ENCODE peak calls at places on chromosomes 11 and 22, in ten cellular contexts. E, V, X, H, J, L, C, U, O and W are unnamed samples.

GRCh38 chr11:101453682-101454081 is 130.1 kb downstream of the TRPC6 start:
- DNase-seq in E (no peak), V (no peak), X (peak; percentile 58), H (peak; percentile 70), J (no peak), L (peak; percentile 73), C (no peak), U (no peak), O (no peak), W (no peak)

GRCh38 chr11:74696488-74696887 is 34.7 kb downstream of the CHRDL2 start:
- DNase-seq in E (peak; percentile 35), V (no peak), X (no peak), H (no peak), J (no peak), L (no peak), C (no peak), U (no peak), O (no peak), W (no peak)

GRCh38 chr11:76910620-76911414 is 50.1 kb downstream of the ACER3 start:
- DNase-seq in E (peak; percentile 11), V (peak; percentile 39), X (peak; percentile 56), H (no peak), J (peak; percentile 19), L (no peak), C (no peak), U (no peak), O (no peak), W (no peak)

GRCh38 chr11:1153951-1154487 is 3.7 kb upstream of the MUC5AC start:
- DNase-seq in E (peak; percentile 89), V (peak; percentile 91), X (peak; percentile 97), H (no peak), J (peak; percentile 17), L (peak; percentile 97), C (peak; percentile 36), U (peak; percentile 13), O (peak; percentile 38), W (peak; percentile 69)

GRCh38 chr11:69014084-69014935 is 1.3 kb upstream of the MRGPRF start:
- DNase-seq in E (peak; percentile 34), V (no peak), X (no peak), H (no peak), J (peak; percentile 57), L (peak; percentile 82), C (peak; percentile 38), U (no peak), O (no peak), W (no peak)

GRCh38 chr11:93085097-93085496 is 112.7 kb downstream of the SLC36A4 start:
- DNase-seq in E (peak; percentile 16), V (no peak), X (peak; percentile 90), H (no peak), J (no peak), L (peak; percentile 44), C (no peak), U (no peak), O (no peak), W (no peak)

GRCh38 chr11:2864890-2865289 is 20.7 kb downstream of the CDKN1C start:
- DNase-seq in E (no peak), V (no peak), X (no peak), H (no peak), J (no peak), L (no peak), C (no peak), U (no peak), O (no peak), W (no peak)

GRCh38 chr11:131392528-131393255 is 22.3 kb downstream of the NTM start:
- DNase-seq in E (no peak), V (no peak), X (no peak), H (peak; percentile 4), J (peak; percentile 22), L (no peak), C (no peak), U (no peak), O (no peak), W (no peak)

DNA sequence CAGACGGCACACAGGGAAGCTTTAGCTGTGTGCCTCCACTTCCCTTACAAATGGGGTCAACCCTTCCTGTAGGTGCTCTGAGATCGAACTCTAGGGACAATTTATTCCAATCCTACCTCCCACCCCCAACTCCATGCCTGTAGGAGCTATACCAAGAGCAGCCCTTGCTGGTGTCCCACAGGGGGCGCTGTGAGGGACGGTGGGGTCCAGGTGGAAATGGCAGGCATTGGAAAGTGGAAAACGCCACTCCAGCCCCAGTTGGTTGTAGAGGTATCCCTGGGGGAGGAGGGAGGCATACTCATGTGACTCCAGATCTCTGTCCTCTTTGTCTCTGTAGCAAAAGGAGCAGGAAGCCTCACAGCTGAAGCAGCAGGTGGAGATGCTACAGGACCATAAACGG is 161.3 kb downstream of the MYO18B start:
- DNase-seq in E (no peak), V (no peak), X (no peak), H (no peak), J (no peak), L (no peak), C (peak; percentile 14), U (no peak), O (no peak), W (no peak)
- TF ChIP-seq CTCF in E (no peak), V (no peak), X (no peak), H (no peak), J (no peak), L (no peak), C (peak; percentile 24), U (peak; percentile 1), O (peak; percentile 32), W (no peak)

DNA sequence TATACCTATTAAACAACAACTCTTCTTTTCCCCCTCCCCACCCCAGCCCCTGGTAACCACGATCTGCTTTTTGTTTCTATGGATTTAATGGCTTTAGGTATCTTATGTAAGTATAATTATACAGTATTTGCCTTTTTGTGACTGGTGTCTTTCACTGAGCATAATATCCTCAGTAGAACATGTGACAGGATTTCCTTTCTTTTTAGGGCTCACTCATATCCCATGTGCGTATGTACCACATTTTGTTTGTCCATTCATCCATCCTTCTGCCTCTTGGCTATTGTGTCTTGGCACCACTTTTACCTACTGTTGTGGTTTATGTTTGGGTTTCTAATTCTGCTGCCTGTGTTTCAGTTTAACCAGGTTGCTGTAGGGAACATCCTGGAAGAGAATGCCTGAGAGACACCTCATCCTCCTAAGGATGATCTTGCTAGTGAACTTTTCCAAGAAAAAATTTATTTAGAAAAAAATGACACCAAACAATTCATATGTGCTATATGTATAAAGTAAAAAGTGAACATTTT is 77.6 kb upstream of the SESN3 start:
- DNase-seq in E (no peak), V (no peak), X (no peak), H (peak; percentile 49), J (no peak), L (no peak), C (no peak), U (no peak), O (no peak), W (no peak)
- TF ChIP-seq CTCF in E (no peak), V (no peak), X (no peak), H (no peak), J (no peak), L (no peak), C (no peak), U (no peak), O (no peak), W (no peak)

GRCh38 chr11:129458278-129458677 is 82.6 kb downstream of the BARX2 start:
- DNase-seq in E (no peak), V (no peak), X (no peak), H (peak; percentile 95), J (peak; percentile 45), L (no peak), C (no peak), U (no peak), O (no peak), W (no peak)
- TF ChIP-seq CTCF in E (no peak), V (no peak), X (no peak), H (no peak), J (no peak), L (no peak), C (no peak), U (no peak), O (no peak), W (no peak)

GRCh38 chr11:128195057-128195751 is 392.2 kb downstream of the ETS1 start:
- DNase-seq in E (peak; percentile 59), V (peak; percentile 58), X (peak; percentile 40), H (no peak), J (peak; percentile 14), L (no peak), C (no peak), U (no peak), O (no peak), W (no peak)
- TF ChIP-seq CTCF in E (peak; percentile 23), V (no peak), X (no peak), H (no peak), J (no peak), L (no peak), C (no peak), U (no peak), O (no peak), W (peak; percentile 31)

GRCh38 chr11:83285131-83285770 is 916 bp downstream of the CCDC90B start:
- DNase-seq in E (no peak), V (no peak), X (no peak), H (no peak), J (no peak), L (no peak), C (no peak), U (no peak), O (no peak), W (no peak)
- TF ChIP-seq CTCF in E (no peak), V (no peak), X (no peak), H (no peak), J (no peak), L (no peak), C (no peak), U (no peak), O (no peak), W (no peak)

GRCh38 chr11:87809256-87809655 is 366.0 kb downstream of the RAB38 start:
- DNase-seq in E (no peak), V (no peak), X (no peak), H (no peak), J (no peak), L (no peak), C (no peak), U (no peak), O (no peak), W (no peak)

GRCh38 chr11:87803748-87804147 is 371.5 kb downstream of the RAB38 start:
- DNase-seq in E (no peak), V (no peak), X (no peak), H (no peak), J (no peak), L (no peak), C (no peak), U (no peak), O (no peak), W (no peak)

DNA sequence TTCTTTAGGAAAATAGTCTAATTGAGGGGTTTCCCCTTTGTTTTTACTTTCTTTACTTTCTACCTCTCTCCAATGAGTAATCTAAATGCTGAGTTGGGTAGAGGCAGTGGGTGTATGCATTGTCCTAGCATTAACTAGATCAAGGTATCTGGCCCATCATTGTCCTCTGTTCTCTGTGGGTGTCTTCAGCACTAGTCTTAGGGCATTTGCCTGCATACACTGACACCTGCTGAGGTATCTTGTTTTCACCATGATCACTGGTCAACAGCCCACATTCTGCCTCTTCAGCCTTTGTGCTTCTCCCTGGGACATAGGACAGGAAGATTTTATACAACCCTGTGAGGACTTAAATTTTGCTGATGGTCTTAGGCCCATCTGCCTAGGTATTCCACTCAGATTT is 371.1 kb downstream of the RAB38 start:
- DNase-seq in E (no peak), V (no peak), X (no peak), H (no peak), J (no peak), L (no peak), C (no peak), U (no peak), O (no peak), W (no peak)
- TF ChIP-seq CTCF in E (no peak), V (no peak), X (no peak), H (no peak), J (no peak), L (no peak), C (no peak), U (no peak), O (no peak), W (no peak)

GRCh38 chr22:37818397-37819099 is 4.6 kb upstream of the GALR3 start:
- DNase-seq in E (peak; percentile 57), V (peak; percentile 52), X (peak; percentile 60), H (peak; percentile 73), J (peak; percentile 76), L (peak; percentile 35), C (no peak), U (peak; percentile 84), O (peak; percentile 68), W (peak; percentile 91)
- TF ChIP-seq CTCF in E (peak; percentile 53), V (peak; percentile 33), X (peak; percentile 39), H (peak; percentile 43), J (peak; percentile 24), L (peak; percentile 25), C (no peak), U (peak; percentile 42), O (no peak), W (peak; percentile 64)